ENCODE peak calls at places on chromosomes 1 and 21, in seven cellular contexts. D is IMR-90, H is neuronal stem cell, I is mesenchymal stem cell, X is PC-3, W is H9, Q is GM23248. G is an unnamed sample.
A peak's percentile ranks its signal among the peaks of the same experiment; 100 is the strongest.

GRCh38 chr21:31326478-31327247 is 17.4 kb downstream of the TIAM1 start:
- DNase-seq in H (no peak), I (no peak), D (no peak), W (no peak), Q (peak; percentile 71), X (no peak), G (no peak)

GRCh38 chr1:183283286-183283685 is 97.2 kb downstream of the LAMC2 start:
- DNase-seq in D (no peak), Q (no peak), H (no peak), I (no peak), W (no peak), X (no peak), G (no peak)

GRCh38 chr1:232596666-232597303 is 33.1 kb downstream of the SIPA1L2 start:
- DNase-seq in X (no peak), D (no peak), Q (no peak), H (no peak), I (peak; percentile 22), W (no peak), G (no peak)

GRCh38 chr1:230320804-230321203 is 105.3 kb downstream of the PGBD5 start:
- DNase-seq in X (no peak), W (no peak), I (no peak), H (no peak), D (no peak), Q (no peak), G (no peak)

GRCh38 chr1:63640633-63641567 is 47.7 kb downstream of the PGM1 start:
- DNase-seq in Q (no peak), D (no peak), I (no peak), W (no peak), H (no peak), X (no peak), G (no peak)

GRCh38 chr1:6126521-6127067 is 53.5 kb downstream of the CHD5 start:
- DNase-seq in X (no peak), H (no peak), D (no peak), W (no peak), Q (no peak), I (no peak), G (no peak)

GRCh38 chr1:98839840-98840239 is 164.8 kb downstream of the PLPPR5 start:
- DNase-seq in X (no peak), Q (peak; percentile 43), W (no peak), D (peak; percentile 18), H (no peak), I (peak; percentile 18), G (no peak)

GRCh38 chr1:7171168-7171567 is 385.9 kb downstream of the CAMTA1 start:
- DNase-seq in Q (no peak), D (no peak), I (no peak), H (no peak), X (no peak), W (no peak), G (no peak)

GRCh38 chr1:240351690-240352089 is 260.0 kb downstream of the FMN2 start:
- DNase-seq in H (no peak), X (no peak), I (no peak), D (peak; percentile 33), W (no peak), Q (peak; percentile 36), G (no peak)

GRCh38 chr1:26431979-26432695 is at the start of gene DHDDS:
- DNase-seq in I (peak; percentile 97), W (peak; percentile 98), Q (peak; percentile 100), H (peak; percentile 95), X (peak; percentile 97), D (peak; percentile 97), G (peak; percentile 99)
- H3K9ac ChIP-seq in I (peak within 1 kb of the TSS; percentile 92), W (peak within 1 kb of the TSS; percentile 86), Q (peak within 1 kb of the TSS; percentile 87), H (peak within 1 kb of the TSS; percentile 67), X (peak within 1 kb of the TSS; percentile 79), D (peak within 1 kb of the TSS; percentile 92), G (peak within 1 kb of the TSS; percentile 63)

DNA sequence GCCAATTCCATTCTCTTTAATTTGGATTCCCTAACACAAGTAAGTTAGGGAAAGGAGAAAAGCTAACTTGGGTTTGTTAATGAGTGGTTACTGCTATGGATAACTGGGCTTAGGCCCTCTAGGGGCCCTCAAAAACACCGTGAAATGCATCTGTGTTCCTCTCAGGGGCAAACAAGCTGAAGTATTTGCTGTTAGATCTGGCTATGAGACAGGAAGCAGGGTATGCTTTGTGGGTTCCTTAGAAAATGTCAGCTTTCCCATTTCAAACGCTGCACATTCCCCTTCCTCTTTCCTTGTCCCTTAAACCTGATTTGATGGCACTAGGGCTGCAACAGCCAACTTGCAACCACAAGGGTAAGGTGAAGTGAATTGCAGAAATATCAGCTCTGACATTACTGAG is 5.7 kb upstream of the CAP1 start:
- DNase-seq in Q (no peak), I (no peak), D (no peak), W (no peak), X (no peak), H (no peak), G (no peak)
- H3K27ac ChIP-seq in Q (no peak overlapping the region), I (no peak overlapping the region), D (no peak overlapping the region), W (no peak overlapping the region), X (no peak overlapping the region), H (no peak overlapping the region), G (no peak overlapping the region)

DNA sequence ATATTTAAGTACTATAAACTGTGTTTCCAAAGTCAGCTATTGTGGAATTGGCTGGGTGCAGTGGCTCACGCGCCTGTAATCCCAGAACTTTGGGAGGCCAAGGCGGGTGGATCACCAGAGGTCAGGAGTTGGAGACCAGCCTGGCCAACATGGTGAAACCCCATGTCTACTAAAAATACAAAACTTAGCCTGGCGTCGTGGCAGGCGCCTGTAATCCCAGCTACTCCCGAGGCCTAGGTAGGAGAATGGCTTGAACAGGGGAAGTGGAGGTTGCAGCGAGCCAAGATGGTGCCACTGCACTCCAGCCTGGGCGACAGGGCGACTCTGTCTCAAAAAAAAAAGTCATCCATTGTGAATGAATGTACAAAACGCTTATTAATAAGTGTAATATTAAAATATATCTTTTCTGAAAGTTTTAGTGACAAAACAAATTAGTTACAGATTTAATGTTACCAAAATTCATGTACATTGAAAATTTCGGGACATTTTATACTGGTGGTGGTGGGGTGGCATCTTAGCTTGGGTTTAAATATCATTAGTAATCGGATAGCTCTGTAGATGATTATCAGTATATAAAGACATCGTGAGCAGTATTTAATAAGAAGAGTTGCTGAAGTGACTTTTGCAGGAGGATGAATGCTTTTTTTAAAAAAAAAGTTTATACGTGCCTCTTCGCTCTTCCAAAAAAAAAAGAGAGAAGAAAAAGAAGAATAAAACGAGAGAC is 501 bp upstream of the SRSF11 start:
- DNase-seq in I (no peak), D (no peak), W (no peak), H (no peak), Q (no peak), X (no peak), G (no peak)
- H3K9ac ChIP-seq in I (peak overlapping the region; percentile 100), D (peak overlapping the region; percentile 42), W (peak overlapping the region; percentile 58), H (no peak overlapping the region), Q (peak overlapping the region; percentile 97), X (peak overlapping the region; percentile 98), G (peak overlapping the region; percentile 96)

DNA sequence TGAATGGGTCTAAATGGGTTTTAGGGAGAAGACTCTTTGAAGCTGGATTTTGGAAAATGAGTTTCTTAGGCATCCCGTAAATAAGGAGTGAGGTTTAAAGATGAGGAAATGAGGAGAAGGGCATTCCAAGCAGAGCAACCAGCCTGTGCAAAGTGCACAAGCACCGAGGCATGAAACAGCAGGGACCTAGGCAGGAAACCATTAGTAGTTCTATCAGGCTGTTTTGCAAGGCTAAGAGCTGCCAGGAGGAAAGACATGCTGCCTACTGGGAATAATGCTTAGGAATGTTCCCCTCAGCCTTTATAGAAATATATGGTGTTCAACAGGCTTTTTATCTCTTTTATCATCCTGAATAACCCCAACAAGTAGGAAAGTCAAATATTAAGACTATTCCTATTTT is 153.1 kb upstream of the FGGY start:
- DNase-seq in Q (peak; percentile 66), H (no peak), I (peak; percentile 56), W (no peak), D (peak; percentile 41), X (peak; percentile 36), G (no peak)
- H3K27ac ChIP-seq in Q (peak overlapping the region; percentile 59), H (no peak overlapping the region), I (peak overlapping the region; percentile 98), W (no peak overlapping the region), D (peak overlapping the region; percentile 41), X (peak overlapping the region; percentile 87), G (no peak overlapping the region)

DNA sequence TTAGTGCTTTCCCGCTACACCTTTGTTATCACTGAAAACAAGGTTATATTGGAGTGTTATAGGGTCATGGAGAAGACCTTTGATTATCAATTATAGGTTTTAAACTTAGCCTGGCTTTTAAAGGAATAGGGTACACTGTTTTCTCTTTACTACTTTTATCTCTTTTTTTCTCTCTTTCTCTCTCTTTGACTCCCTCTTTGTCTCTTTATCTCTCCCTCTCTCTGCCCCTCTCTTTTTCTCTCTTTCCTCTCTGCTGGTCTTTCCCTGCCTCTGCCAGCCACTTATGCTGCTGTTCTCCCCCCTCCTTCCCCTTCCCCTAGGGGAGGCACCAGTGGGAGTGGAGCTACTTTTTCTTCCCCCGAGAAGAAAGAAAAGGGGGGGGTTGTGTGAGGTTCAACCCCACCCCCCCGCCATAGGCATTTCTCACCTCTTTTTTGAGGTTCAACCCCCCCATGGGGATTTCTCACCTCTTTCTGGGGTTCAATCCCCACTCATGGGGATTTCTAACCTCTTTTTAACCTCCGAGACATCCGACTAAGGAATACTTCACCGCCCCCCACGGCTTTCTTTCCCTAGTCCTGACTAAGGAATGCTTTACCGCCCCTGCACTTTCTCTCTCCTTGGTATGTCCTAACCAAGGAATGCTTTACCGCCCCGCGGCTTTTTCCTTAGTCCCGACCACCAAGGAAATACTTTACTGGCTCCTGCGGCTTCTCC is 17.2 kb upstream of the ZBTB8B start:
- DNase-seq in W (peak; percentile 81), I (peak; percentile 67), H (peak; percentile 67), Q (peak; percentile 87), X (peak; percentile 6), D (peak; percentile 74), G (peak; percentile 90)
- H3K9ac ChIP-seq in W (no peak overlapping the region), I (peak overlapping the region; percentile 83), H (no peak overlapping the region), Q (peak overlapping the region; percentile 45), X (no peak overlapping the region), D (peak overlapping the region; percentile 4), G (peak overlapping the region; percentile 24)

DNA sequence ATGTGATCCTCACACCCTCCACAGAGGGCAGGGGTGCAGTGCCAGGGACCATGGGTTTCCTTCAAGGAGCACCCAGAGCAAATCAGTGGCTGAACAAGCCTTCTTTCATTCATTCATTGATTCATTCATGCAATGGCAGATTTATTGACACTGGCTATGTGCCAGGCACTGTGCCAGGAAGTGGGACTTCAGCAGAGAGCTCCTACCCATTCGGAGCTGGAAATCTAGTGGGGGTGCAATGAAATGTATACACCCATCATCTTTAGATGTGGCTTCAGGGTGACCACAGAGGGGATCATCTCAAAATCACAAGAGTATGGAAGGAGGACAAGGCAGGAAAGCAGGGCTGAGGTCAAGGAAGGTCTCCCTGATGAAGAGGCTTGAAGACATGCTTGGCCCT is 18.9 kb downstream of the SLC6A9 start:
- DNase-seq in D (no peak), X (peak; percentile 58), W (no peak), H (no peak), I (no peak), Q (no peak), G (no peak)
- H3K27ac ChIP-seq in D (no peak overlapping the region), X (no peak overlapping the region), W (no peak overlapping the region), H (no peak overlapping the region), I (no peak overlapping the region), Q (no peak overlapping the region), G (no peak overlapping the region)

G was measured in endodermal cell.